ENCODE peak calls at places on chromosomes 1 and 21, in six cellular contexts. F is PC-9; N is stimulated activated naive CD4-positive, alpha-beta T cell; R is dermis blood vessel endothelial cell; M is lower leg skin; Q is sciatic nerve. H is an unnamed sample.
A peak's percentile ranks its signal among the peaks of the same experiment; 100 is the strongest.

GRCh38 chr1:5813480-5813879 is 178.7 kb downstream of the NPHP4 start:
- DNase-seq in F (no peak), N (no peak), R (no peak), M (no peak), Q (no peak), H (no peak)

GRCh38 chr1:74396462-74396861 is 115.9 kb downstream of the LRRC53 start:
- DNase-seq in F (no peak), N (no peak), R (no peak), M (no peak), Q (no peak), H (no peak)

GRCh38 chr1:111399792-111400610 is 27.5 kb downstream of the OVGP1 start:
- DNase-seq in F (peak; percentile 18), N (no peak), R (peak; percentile 76), M (peak; percentile 63), Q (no peak), H (peak; percentile 7)

GRCh38 chr1:239814306-239814881 is 277.3 kb upstream of the FMN2 start:
- DNase-seq in F (peak; percentile 75), N (no peak), R (no peak), M (no peak), Q (no peak), H (no peak)

GRCh38 chr1:153375511-153375910 is at the start of gene S100A12:
- DNase-seq in F (peak; percentile 51), N (no peak), R (no peak), M (no peak), Q (no peak), H (no peak)

GRCh38 chr1:223820976-223821375 is 24.8 kb downstream of the TP53BP2 start:
- DNase-seq in F (no peak), N (no peak), R (no peak), M (no peak), Q (no peak), H (no peak)

GRCh38 chr21:43866659-43867331 is 1.8 kb downstream of the AGPAT3 start:
- DNase-seq in F (no peak), N (no peak), R (peak; percentile 16), M (no peak), Q (no peak), H (peak; percentile 41)

GRCh38 chr1:21644906-21645305 is 24.3 kb downstream of the RAP1GAP start:
- DNase-seq in F (no peak), N (no peak), R (no peak), M (no peak), Q (no peak), H (no peak)

GRCh38 chr1:22201023-22201422 is 58.1 kb upstream of the WNT4 start:
- DNase-seq in F (no peak), N (no peak), R (no peak), M (no peak), Q (no peak), H (no peak)

GRCh38 chr1:52403566-52404115 is 582 bp downstream of the ORC1 start:
- DNase-seq in F (no peak), N (peak; percentile 37), R (peak; percentile 71), M (no peak), Q (no peak), H (peak; percentile 52)

GRCh38 chr1:20403423-20404145 is 82.4 kb downstream of the CAMK2N1 start:
- DNase-seq in F (no peak), N (no peak), R (no peak), M (no peak), Q (no peak), H (no peak)

GRCh38 chr1:230979952-230980351 is 1.1 kb downstream of the ARV1 start:
- DNase-seq in F (no peak), N (no peak), R (no peak), M (no peak), Q (no peak), H (no peak)

GRCh38 chr1:1228187-1228586 is 3.6 kb downstream of the SDF4 start:
- DNase-seq in F (no peak), N (no peak), R (no peak), M (no peak), Q (no peak), H (no peak)

GRCh38 chr1:156281281-156282142 is 1.1 kb downstream of the SMG5 start:
- DNase-seq in F (no peak), N (no peak), R (peak; percentile 46), M (no peak), Q (no peak), H (no peak)

GRCh38 chr1:216723274-216723780 is at the start of gene ESRRG:
- DNase-seq in F (no peak), N (no peak), R (peak; percentile 0), M (no peak), Q (no peak), H (no peak)

GRCh38 chr1:246181244-246181643 is 325.8 kb downstream of the SMYD3 start:
- DNase-seq in F (no peak), N (no peak), R (peak; percentile 21), M (no peak), Q (no peak), H (no peak)

H was measured in naive thymus-derived CD8-positive, alpha-beta T cell.